ENCODE peak calls at places on chromosomes 1 and 21, in six cellular contexts. W, R, E, V, J and P are unnamed samples.

GRCh38 chr1:1043411-1043810 is 23.5 kb downstream of the AGRN start:
- DNase-seq in W (no peak), R (no peak), E (no peak), V (no peak), J (no peak), P (no peak)

GRCh38 chr1:209552406-209553264 is 30.9 kb upstream of the CAMK1G start:
- DNase-seq in W (no peak), R (no peak), E (no peak), V (no peak), J (no peak), P (no peak)

GRCh38 chr21:41684381-41685245 is 82.2 kb downstream of the RIPK4 start:
- DNase-seq in W (no peak), R (no peak), E (no peak), V (no peak), J (peak), P (no peak)

GRCh38 chr1:206464456-206464964 is 5.8 kb upstream of the IKBKE start:
- DNase-seq in W (no peak), R (peak), E (no peak), V (no peak), J (peak), P (no peak)

GRCh38 chr1:23657659-23658275 is 33.8 kb upstream of the RPL11 start:
- DNase-seq in W (no peak), R (no peak), E (peak), V (peak), J (peak), P (peak)

GRCh38 chr1:48418742-48419141 is 53.3 kb downstream of the SPATA6 start:
- DNase-seq in W (no peak), R (no peak), E (no peak), V (no peak), J (no peak), P (no peak)

GRCh38 chr21:27423073-27423472 is 456.2 kb upstream of the ADAMTS5 start:
- DNase-seq in W (no peak), R (no peak), E (peak), V (no peak), J (peak), P (no peak)

GRCh38 chr1:5428391-5428790 is 563.8 kb downstream of the NPHP4 start:
- DNase-seq in W (no peak), R (no peak), E (no peak), V (no peak), J (no peak), P (no peak)

GRCh38 chr1:45263132-45263531 is 56.7 kb upstream of the ZSWIM5 start:
- DNase-seq in W (no peak), R (no peak), E (no peak), V (no peak), J (no peak), P (no peak)

GRCh38 chr1:115114308-115114707 is 25.0 kb upstream of the TSPAN2 start:
- DNase-seq in W (no peak), R (no peak), E (no peak), V (no peak), J (no peak), P (no peak)

GRCh38 chr1:109239580-109240068 is 9.7 kb upstream of the CELSR2 start:
- DNase-seq in W (no peak), R (no peak), E (no peak), V (no peak), J (peak), P (no peak)

GRCh38 chr1:227730630-227731151 is 4.4 kb downstream of the JMJD4 start:
- DNase-seq in W (no peak), R (no peak), E (no peak), V (no peak), J (no peak), P (no peak)

GRCh38 chr1:18542351-18542750 is 61.6 kb downstream of the KLHDC7A start:
- DNase-seq in W (no peak), R (no peak), E (no peak), V (no peak), J (no peak), P (no peak)

GRCh38 chr1:110606784-110607662 is 865 bp upstream of the KCNA2 start:
- DNase-seq in W (no peak), R (no peak), E (no peak), V (peak), J (no peak), P (no peak)